ENCODE peak calls at places on chromosomes 12 and 14, in nine cellular contexts. One of them, this sample, is unnamed.

GRCh38 chr14:30115756-30116155 is 188.1 kb upstream of the PRKD1 start:
- DNase-seq in suprapubic skin: no peak
- DNase-seq in endothelial cell of umbilical vein: no peak
- DNase-seq in uterus: no peak
- DNase-seq in tibial artery: no peak
- DNase-seq in IMR-90: no peak
- DNase-seq in AG04450: no peak
- DNase-seq in upper lobe of right lung: no peak
- DNase-seq in foreskin keratinocyte: no peak
- DNase-seq in this sample: no peak

GRCh38 chr12:105384220-105384619 is 53.7 kb downstream of the C12orf75 start:
- DNase-seq in endothelial cell of umbilical vein: no peak
- DNase-seq in suprapubic skin: no peak
- DNase-seq in tibial artery: no peak
- DNase-seq in IMR-90: no peak
- DNase-seq in AG04450: no peak
- DNase-seq in upper lobe of right lung: no peak
- DNase-seq in uterus: no peak
- DNase-seq in foreskin keratinocyte: no peak
- DNase-seq in this sample: no peak

GRCh38 chr14:105622329-105622955 is 96.1 kb downstream of the TMEM121 start:
- DNase-seq in tibial artery: no peak
- DNase-seq in uterus: no peak
- DNase-seq in endothelial cell of umbilical vein: no peak
- DNase-seq in AG04450: no peak
- DNase-seq in IMR-90: no peak
- DNase-seq in suprapubic skin: peak
- DNase-seq in upper lobe of right lung: no peak
- DNase-seq in foreskin keratinocyte: no peak
- DNase-seq in this sample: no peak

GRCh38 chr14:73961192-73961591 is 11.1 kb downstream of the COQ6 start:
- DNase-seq in AG04450: no peak
- DNase-seq in tibial artery: no peak
- DNase-seq in upper lobe of right lung: no peak
- DNase-seq in IMR-90: no peak
- DNase-seq in endothelial cell of umbilical vein: no peak
- DNase-seq in uterus: no peak
- DNase-seq in foreskin keratinocyte: no peak
- DNase-seq in suprapubic skin: no peak
- DNase-seq in this sample: no peak

GRCh38 chr12:32146074-32146873 is 39.6 kb downstream of the BICD1 start:
- DNase-seq in tibial artery: no peak
- DNase-seq in uterus: no peak
- DNase-seq in AG04450: no peak
- DNase-seq in endothelial cell of umbilical vein: no peak
- DNase-seq in foreskin keratinocyte: no peak
- DNase-seq in IMR-90: no peak
- DNase-seq in upper lobe of right lung: no peak
- DNase-seq in suprapubic skin: no peak
- DNase-seq in this sample: no peak

GRCh38 chr12:116314477-116314876 is 37.0 kb upstream of the MED13L start:
- DNase-seq in AG04450: no peak
- DNase-seq in upper lobe of right lung: no peak
- DNase-seq in tibial artery: no peak
- DNase-seq in IMR-90: no peak
- DNase-seq in endothelial cell of umbilical vein: no peak
- DNase-seq in suprapubic skin: no peak
- DNase-seq in foreskin keratinocyte: no peak
- DNase-seq in uterus: no peak
- DNase-seq in this sample: no peak

GRCh38 chr12:96157427-96157826 is 36.7 kb upstream of the ELK3 start:
- DNase-seq in AG04450: no peak
- DNase-seq in tibial artery: no peak
- DNase-seq in suprapubic skin: no peak
- DNase-seq in endothelial cell of umbilical vein: no peak
- DNase-seq in foreskin keratinocyte: peak
- DNase-seq in upper lobe of right lung: no peak
- DNase-seq in uterus: no peak
- DNase-seq in IMR-90: no peak
- DNase-seq in this sample: no peak

GRCh38 chr12:57040750-57041149 is 9.2 kb downstream of the MYO1A start:
- DNase-seq in AG04450: no peak
- DNase-seq in upper lobe of right lung: no peak
- DNase-seq in suprapubic skin: no peak
- DNase-seq in endothelial cell of umbilical vein: no peak
- DNase-seq in IMR-90: no peak
- DNase-seq in uterus: no peak
- DNase-seq in tibial artery: no peak
- DNase-seq in foreskin keratinocyte: no peak
- DNase-seq in this sample: no peak

GRCh38 chr12:111367661-111368221 is 1.2 kb downstream of the PHETA1 start:
- DNase-seq in endothelial cell of umbilical vein: peak
- DNase-seq in suprapubic skin: no peak
- DNase-seq in uterus: no peak
- DNase-seq in tibial artery: no peak
- DNase-seq in AG04450: no peak
- DNase-seq in IMR-90: peak
- DNase-seq in upper lobe of right lung: no peak
- DNase-seq in foreskin keratinocyte: no peak
- DNase-seq in this sample: no peak

GRCh38 chr12:47747596-47748506 is 10.8 kb downstream of the RAPGEF3 start:
- DNase-seq in endothelial cell of umbilical vein: no peak
- DNase-seq in foreskin keratinocyte: peak
- DNase-seq in suprapubic skin: no peak
- DNase-seq in IMR-90: no peak
- DNase-seq in upper lobe of right lung: no peak
- DNase-seq in tibial artery: no peak
- DNase-seq in uterus: no peak
- DNase-seq in AG04450: no peak
- DNase-seq in this sample: no peak

GRCh38 chr14:68160779-68161546 is 341.4 kb downstream of the RAD51B start:
- DNase-seq in upper lobe of right lung: no peak
- DNase-seq in uterus: no peak
- DNase-seq in tibial artery: no peak
- DNase-seq in IMR-90: no peak
- DNase-seq in AG04450: no peak
- DNase-seq in endothelial cell of umbilical vein: peak
- DNase-seq in foreskin keratinocyte: no peak
- DNase-seq in suprapubic skin: no peak
- DNase-seq in this sample: no peak

GRCh38 chr14:68153275-68153674 is 333.7 kb downstream of the RAD51B start:
- DNase-seq in suprapubic skin: no peak
- DNase-seq in foreskin keratinocyte: no peak
- DNase-seq in endothelial cell of umbilical vein: no peak
- DNase-seq in IMR-90: no peak
- DNase-seq in AG04450: no peak
- DNase-seq in uterus: no peak
- DNase-seq in tibial artery: no peak
- DNase-seq in upper lobe of right lung: no peak
- DNase-seq in this sample: no peak

GRCh38 chr14:68160269-68160668 is 340.7 kb downstream of the RAD51B start:
- DNase-seq in upper lobe of right lung: no peak
- DNase-seq in IMR-90: no peak
- DNase-seq in suprapubic skin: no peak
- DNase-seq in tibial artery: no peak
- DNase-seq in foreskin keratinocyte: peak
- DNase-seq in uterus: no peak
- DNase-seq in endothelial cell of umbilical vein: no peak
- DNase-seq in AG04450: no peak
- DNase-seq in this sample: no peak

GRCh38 chr14:68157971-68158371 is 338.4 kb downstream of the RAD51B start:
- DNase-seq in tibial artery: no peak
- DNase-seq in foreskin keratinocyte: peak
- DNase-seq in suprapubic skin: no peak
- DNase-seq in endothelial cell of umbilical vein: no peak
- DNase-seq in uterus: no peak
- DNase-seq in upper lobe of right lung: no peak
- DNase-seq in IMR-90: peak
- DNase-seq in AG04450: no peak
- DNase-seq in this sample: peak

DNA sequence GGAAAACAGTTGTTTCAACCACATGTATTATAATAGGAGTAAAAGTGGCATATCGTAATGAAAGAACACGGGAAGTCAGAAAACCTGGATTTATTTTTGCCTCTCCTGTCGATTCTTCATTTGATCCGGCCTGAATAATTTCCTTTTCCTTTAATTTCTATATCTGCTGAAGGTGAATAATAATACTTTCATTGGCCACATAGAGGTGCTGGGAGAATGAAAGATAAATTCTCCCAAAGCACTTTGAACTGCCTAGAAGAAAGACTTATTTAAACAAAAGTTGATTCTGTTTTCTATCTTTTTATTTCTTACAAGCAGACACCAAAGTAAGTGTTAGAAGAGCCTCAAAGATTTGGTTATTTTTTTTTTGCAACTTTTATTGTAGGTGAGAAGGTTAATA is 339.1 kb downstream of the RAD51B start:
- DNase-seq in foreskin keratinocyte: no peak
- DNase-seq in tibial artery: no peak
- DNase-seq in uterus: no peak
- DNase-seq in IMR-90: no peak
- DNase-seq in suprapubic skin: no peak
- DNase-seq in endothelial cell of umbilical vein: no peak
- DNase-seq in AG04450: no peak
- DNase-seq in upper lobe of right lung: no peak
- DNase-seq in this sample: no peak
- TF ChIP-seq CTCF in foreskin keratinocyte: peak
- TF ChIP-seq CTCF in tibial artery: no peak
- TF ChIP-seq CTCF in uterus: no peak
- TF ChIP-seq CTCF in IMR-90: no peak
- TF ChIP-seq CTCF in suprapubic skin: no peak
- TF ChIP-seq CTCF in endothelial cell of umbilical vein: no peak
- TF ChIP-seq CTCF in AG04450: no peak
- TF ChIP-seq CTCF in upper lobe of right lung: no peak
- TF ChIP-seq CTCF in this sample: no peak

GRCh38 chr14:93135399-93135798 is 19.7 kb upstream of the ITPK1 start:
- DNase-seq in IMR-90: no peak
- DNase-seq in tibial artery: peak
- DNase-seq in endothelial cell of umbilical vein: no peak
- DNase-seq in upper lobe of right lung: no peak
- DNase-seq in foreskin keratinocyte: no peak
- DNase-seq in uterus: no peak
- DNase-seq in suprapubic skin: no peak
- DNase-seq in AG04450: no peak
- DNase-seq in this sample: no peak

GRCh38 chr14:93128785-93129459 is 13.2 kb upstream of the ITPK1 start:
- DNase-seq in foreskin keratinocyte: no peak
- DNase-seq in AG04450: no peak
- DNase-seq in suprapubic skin: no peak
- DNase-seq in IMR-90: no peak
- DNase-seq in endothelial cell of umbilical vein: no peak
- DNase-seq in uterus: no peak
- DNase-seq in upper lobe of right lung: no peak
- DNase-seq in tibial artery: peak
- DNase-seq in this sample: no peak

GRCh38 chr14:93136009-93136408 is 20.3 kb upstream of the ITPK1 start:
- DNase-seq in AG04450: no peak
- DNase-seq in tibial artery: no peak
- DNase-seq in endothelial cell of umbilical vein: no peak
- DNase-seq in suprapubic skin: no peak
- DNase-seq in IMR-90: no peak
- DNase-seq in upper lobe of right lung: no peak
- DNase-seq in uterus: no peak
- DNase-seq in foreskin keratinocyte: no peak
- DNase-seq in this sample: no peak

GRCh38 chr14:93133476-93133875 is 17.8 kb upstream of the ITPK1 start:
- DNase-seq in upper lobe of right lung: no peak
- DNase-seq in foreskin keratinocyte: peak
- DNase-seq in IMR-90: peak
- DNase-seq in AG04450: no peak
- DNase-seq in uterus: peak
- DNase-seq in endothelial cell of umbilical vein: no peak
- DNase-seq in tibial artery: peak
- DNase-seq in suprapubic skin: no peak
- DNase-seq in this sample: peak

DNA sequence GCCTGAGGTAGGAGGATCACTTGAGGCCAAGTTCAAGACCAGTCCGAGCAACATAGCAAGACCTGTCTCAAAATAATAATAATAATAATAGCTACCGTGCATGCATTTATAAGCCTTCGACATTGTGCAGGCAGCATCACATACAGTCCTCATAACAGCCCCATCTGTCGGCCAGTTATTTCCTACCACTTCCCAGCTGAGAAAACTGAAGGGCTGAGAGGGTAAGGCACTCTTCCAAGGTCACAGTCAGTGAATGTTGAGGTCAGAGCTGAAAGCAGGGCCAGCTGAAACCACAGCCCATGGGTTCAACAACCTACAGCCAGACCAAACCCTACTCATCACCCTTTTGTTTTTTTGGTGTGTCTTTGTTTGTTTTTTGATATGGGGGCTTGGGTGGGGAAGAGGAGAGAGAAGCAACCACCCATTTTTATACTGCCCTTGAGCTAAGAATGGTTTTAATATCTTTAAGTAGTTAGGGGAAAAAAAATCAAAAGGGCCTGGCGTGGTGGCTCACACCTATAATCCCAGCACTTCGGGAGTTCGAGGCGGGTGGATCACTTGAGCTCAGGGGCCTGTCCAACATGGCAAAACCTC is 16.8 kb upstream of the ITPK1 start:
- DNase-seq in AG04450: no peak
- DNase-seq in tibial artery: no peak
- DNase-seq in foreskin keratinocyte: no peak
- DNase-seq in upper lobe of right lung: no peak
- DNase-seq in uterus: no peak
- DNase-seq in endothelial cell of umbilical vein: peak
- DNase-seq in IMR-90: peak
- DNase-seq in suprapubic skin: no peak
- DNase-seq in this sample: no peak
- TF ChIP-seq CTCF in AG04450: peak
- TF ChIP-seq CTCF in tibial artery: peak
- TF ChIP-seq CTCF in foreskin keratinocyte: peak
- TF ChIP-seq CTCF in upper lobe of right lung: peak
- TF ChIP-seq CTCF in uterus: no peak
- TF ChIP-seq CTCF in endothelial cell of umbilical vein: peak
- TF ChIP-seq CTCF in IMR-90: peak
- TF ChIP-seq CTCF in suprapubic skin: no peak
- TF ChIP-seq CTCF in this sample: peak

GRCh38 chr14:21723431-21724045 is 49.9 kb upstream of the OR4E1 start:
- DNase-seq in endothelial cell of umbilical vein: no peak
- DNase-seq in IMR-90: no peak
- DNase-seq in suprapubic skin: no peak
- DNase-seq in upper lobe of right lung: no peak
- DNase-seq in uterus: no peak
- DNase-seq in tibial artery: no peak
- DNase-seq in AG04450: no peak
- DNase-seq in foreskin keratinocyte: peak
- DNase-seq in this sample: no peak
- TF ChIP-seq CTCF in endothelial cell of umbilical vein: peak
- TF ChIP-seq CTCF in IMR-90: peak
- TF ChIP-seq CTCF in suprapubic skin: no peak
- TF ChIP-seq CTCF in upper lobe of right lung: no peak
- TF ChIP-seq CTCF in uterus: no peak
- TF ChIP-seq CTCF in tibial artery: no peak
- TF ChIP-seq CTCF in AG04450: peak
- TF ChIP-seq CTCF in foreskin keratinocyte: peak
- TF ChIP-seq CTCF in this sample: no peak

DNA sequence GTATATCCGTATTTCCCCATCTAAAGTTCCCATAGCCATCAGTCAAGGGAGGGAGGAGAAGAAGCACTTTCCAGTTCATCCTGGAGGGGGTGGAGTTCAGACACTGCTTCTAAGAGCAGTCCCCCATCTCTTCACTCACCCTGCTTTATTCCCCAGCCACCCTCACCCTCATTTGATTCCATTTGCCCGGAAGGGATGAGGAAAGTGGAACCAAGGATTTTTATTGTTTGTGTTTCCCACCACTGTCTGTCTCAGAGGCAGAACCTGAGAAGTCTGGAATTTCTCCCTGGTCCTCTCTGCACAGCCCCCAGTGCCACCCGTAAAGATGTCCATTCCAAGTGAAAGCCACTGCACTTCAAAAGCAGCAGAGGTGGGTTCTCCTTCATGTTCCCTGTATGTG is 134.2 kb upstream of the HIF1A start:
- DNase-seq in uterus: no peak
- DNase-seq in tibial artery: no peak
- DNase-seq in suprapubic skin: no peak
- DNase-seq in upper lobe of right lung: no peak
- DNase-seq in foreskin keratinocyte: no peak
- DNase-seq in AG04450: no peak
- DNase-seq in IMR-90: peak
- DNase-seq in endothelial cell of umbilical vein: peak
- DNase-seq in this sample: no peak
- TF ChIP-seq CTCF in uterus: no peak
- TF ChIP-seq CTCF in tibial artery: no peak
- TF ChIP-seq CTCF in suprapubic skin: no peak
- TF ChIP-seq CTCF in upper lobe of right lung: no peak
- TF ChIP-seq CTCF in foreskin keratinocyte: peak
- TF ChIP-seq CTCF in AG04450: peak
- TF ChIP-seq CTCF in IMR-90: peak
- TF ChIP-seq CTCF in endothelial cell of umbilical vein: peak
- TF ChIP-seq CTCF in this sample: peak

This sample was measured in AG09319.